ENCODE peak calls at places on chromosomes 16 and 17, in five cellular contexts. G, O, U, M and E are unnamed samples. For H3K27me3, the result is how much of the 10 kb centered on the place peaks cover.

GRCh38 chr16:1823821-1824220 is 2.8 kb downstream of the HAGH start:
- DNase-seq in G (no peak), M (peak), U (peak), O (no peak), E (no peak)

GRCh38 chr16:70396209-70396904 is 42.5 kb downstream of the ST3GAL2 start:
- DNase-seq in O (no peak), U (no peak), M (no peak), G (no peak), E (no peak)

GRCh38 chr17:19940722-19941464 is 36.7 kb downstream of the AKAP10 start:
- DNase-seq in M (peak), G (no peak), U (no peak), O (no peak), E (no peak)

GRCh38 chr16:87626905-87627304 is 24.6 kb downstream of the JPH3 start:
- DNase-seq in M (no peak), O (no peak), G (no peak), U (peak), E (no peak)

GRCh38 chr17:39653662-39654331 is 11.4 kb upstream of the TCAP start:
- DNase-seq in O (peak), G (peak), U (peak), M (peak), E (no peak)

GRCh38 chr16:87077750-87078127 is 239.5 kb downstream of the C16orf95 start:
- DNase-seq in O (no peak), U (no peak), M (no peak), G (no peak), E (no peak)

GRCh38 chr17:1398900-1399299 is 1.1 kb downstream of the YWHAE start:
- DNase-seq in M (no peak), O (no peak), U (no peak), G (peak), E (no peak)

GRCh38 chr16:49696414-49697101 is 159.4 kb downstream of the ZNF423 start:
- DNase-seq in O (no peak), U (no peak), G (no peak), M (peak), E (no peak)

GRCh38 chr17:38418693-38419507 is 9.4 kb upstream of the ARHGAP23 start:
- DNase-seq in G (no peak), U (peak), O (no peak), M (peak), E (no peak)

GRCh38 chr17:62591323-62591722 is 36.1 kb upstream of the MRC2 start:
- DNase-seq in G (no peak), M (no peak), U (no peak), O (no peak), E (no peak)

GRCh38 chr17:40862985-40863733 is 3.9 kb downstream of the KRT12 start:
- DNase-seq in G (no peak), O (peak), M (peak), U (no peak), E (no peak)

GRCh38 chr17:18323007-18323406 is 7.9 kb downstream of the SMCR8 start:
- DNase-seq in U (no peak), O (no peak), G (no peak), M (no peak), E (no peak)

GRCh38 chr16:87608400-87608985 is 6.2 kb downstream of the JPH3 start:
- DNase-seq in G (peak), M (peak), O (peak), U (peak), E (peak)

GRCh38 chr17:63983326-63983725 is 10.6 kb upstream of the SCN4A start:
- DNase-seq in G (no peak), M (no peak), O (peak), U (peak), E (no peak)

GRCh38 chr16:10859650-10860049 is 17.4 kb upstream of the CIITA start:
- DNase-seq in O (no peak), M (no peak), U (no peak), G (no peak), E (peak)

GRCh38 chr16:24999856-25000447 is 15.2 kb downstream of the ARHGAP17 start:
- DNase-seq in O (no peak), M (no peak), G (no peak), U (no peak), E (no peak)

GRCh38 chr16:31876955-31877828 is 3.6 kb downstream of the ZNF267 start:
- DNase-seq in M (no peak), G (peak), U (no peak), O (no peak), E (no peak)

GRCh38 chr16:55152875-55153390 is 171.1 kb upstream of the IRX6 start:
- DNase-seq in M (no peak), G (no peak), U (no peak), O (no peak), E (no peak)

GRCh38 chr17:30821751-30822723 is 2.5 kb downstream of the CRLF3 start:
- DNase-seq in M (peak), U (no peak), G (no peak), O (no peak), E (no peak)

GRCh38 chr16:79920685-79921084 is 320.1 kb upstream of the MAF start:
- DNase-seq in O (no peak), G (no peak), M (no peak), U (no peak), E (no peak)

GRCh38 chr16:87628940-87629339 is 26.6 kb downstream of the JPH3 start:
- DNase-seq in M (no peak), U (peak), O (no peak), G (no peak), E (no peak)

GRCh38 chr17:58285422-58285810 is 4.7 kb upstream of the MPO start:
- DNase-seq in G (no peak), O (no peak), M (no peak), U (no peak), E (no peak)

GRCh38 chr16:27254262-27254811 is 14.2 kb downstream of the NSMCE1 start:
- DNase-seq in O (no peak), M (no peak), U (no peak), G (no peak), E (no peak)

GRCh38 chr17:72514888-72515287 is 394.1 kb downstream of the SOX9 start:
- DNase-seq in O (peak), M (no peak), U (peak), G (no peak), E (no peak)

GRCh38 chr16:60818471-60818870 is 1217.8 kb downstream of the CDH8 start:
- DNase-seq in U (no peak), M (no peak), G (no peak), O (no peak), E (no peak)

GRCh38 chr16:8936421-8936820 is 27.3 kb downstream of the USP7 start:
- DNase-seq in M (peak), U (no peak), G (peak), O (no peak), E (no peak)

GRCh38 chr16:55426865-55427484 is 52.0 kb upstream of the MMP2 start:
- DNase-seq in G (no peak), M (no peak), O (no peak), U (no peak), E (no peak)

GRCh38 chr16:4386951-4387565 is 15.4 kb downstream of the VASN start:
- DNase-seq in G (no peak), M (no peak), U (peak), O (no peak), E (no peak)
- H3K27me3 ChIP-seq in G (under half), M (under half), U (under half), O (under half), E (under half)

GRCh38 chr17:50577451-50577954 is 17.0 kb downstream of the CACNA1G start:
- DNase-seq in O (no peak), M (no peak), U (no peak), G (no peak), E (no peak)

GRCh38 chr17:50579399-50579798 is 18.9 kb downstream of the CACNA1G start:
- DNase-seq in M (no peak), U (peak), O (no peak), G (no peak), E (no peak)

GRCh38 chr17:50578173-50578572 is 17.7 kb downstream of the CACNA1G start:
- DNase-seq in G (no peak), U (peak), O (no peak), M (no peak), E (no peak)

GRCh38 chr17:50575581-50576210 is 15.2 kb downstream of the CACNA1G start:
- DNase-seq in G (no peak), U (peak), M (peak), O (no peak), E (no peak)

DNA sequence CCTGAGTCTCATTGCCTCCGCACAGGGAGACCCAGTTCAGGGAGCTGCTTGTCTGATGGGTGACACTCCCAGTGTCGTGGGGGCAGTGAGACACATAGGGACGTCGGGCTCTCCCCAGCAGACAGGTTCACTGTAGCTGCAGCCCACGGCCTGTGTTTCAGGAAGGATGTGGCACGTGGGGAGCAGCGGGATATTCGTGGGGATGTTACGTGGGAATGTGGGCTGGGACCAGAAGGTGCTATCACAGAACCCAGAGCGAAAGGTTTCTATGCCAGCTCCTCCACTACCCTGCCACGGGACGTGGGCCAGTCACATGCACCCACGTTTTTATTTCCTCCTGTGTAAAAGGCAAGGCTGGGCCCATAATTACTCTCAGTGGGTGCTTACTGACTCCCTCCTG is 16.3 kb downstream of the CACNA1G start:
- DNase-seq in M (no peak), O (no peak), G (no peak), U (peak), E (no peak)
- H3K27me3 ChIP-seq in M (under half), O (under half), G (under half), U (under half), E (under half)

GRCh38 chr17:79133214-79133613 is 58.6 kb downstream of the ENGASE start:
- DNase-seq in M (no peak), U (no peak), G (no peak), O (no peak), E (no peak)
- H3K27me3 ChIP-seq in M (under half), U (under half), G (under half), O (half or more), E (half or more)

DNA sequence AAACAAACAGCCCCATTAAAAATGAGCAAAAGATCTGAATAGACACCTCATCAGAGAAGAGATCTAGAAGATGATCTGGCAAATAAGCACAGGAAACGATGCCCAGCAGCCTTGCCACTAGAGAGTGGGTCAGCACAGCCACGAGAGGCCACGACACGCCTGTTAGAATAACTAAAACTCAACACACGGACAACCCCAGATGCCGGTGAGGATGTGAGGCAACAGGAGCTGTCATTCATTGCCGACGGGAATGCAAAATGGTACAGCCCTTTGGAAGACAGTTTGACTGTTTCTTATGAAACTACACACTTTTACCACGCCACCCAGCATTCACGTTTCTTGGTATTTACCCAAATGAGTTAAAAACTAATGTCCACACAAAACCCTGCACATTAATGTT is 31.5 kb downstream of the CBFA2T3 start:
- DNase-seq in M (no peak), O (no peak), G (no peak), U (peak), E (no peak)
- H3K27me3 ChIP-seq in M (under half), O (under half), G (under half), U (under half), E (under half)

DNA sequence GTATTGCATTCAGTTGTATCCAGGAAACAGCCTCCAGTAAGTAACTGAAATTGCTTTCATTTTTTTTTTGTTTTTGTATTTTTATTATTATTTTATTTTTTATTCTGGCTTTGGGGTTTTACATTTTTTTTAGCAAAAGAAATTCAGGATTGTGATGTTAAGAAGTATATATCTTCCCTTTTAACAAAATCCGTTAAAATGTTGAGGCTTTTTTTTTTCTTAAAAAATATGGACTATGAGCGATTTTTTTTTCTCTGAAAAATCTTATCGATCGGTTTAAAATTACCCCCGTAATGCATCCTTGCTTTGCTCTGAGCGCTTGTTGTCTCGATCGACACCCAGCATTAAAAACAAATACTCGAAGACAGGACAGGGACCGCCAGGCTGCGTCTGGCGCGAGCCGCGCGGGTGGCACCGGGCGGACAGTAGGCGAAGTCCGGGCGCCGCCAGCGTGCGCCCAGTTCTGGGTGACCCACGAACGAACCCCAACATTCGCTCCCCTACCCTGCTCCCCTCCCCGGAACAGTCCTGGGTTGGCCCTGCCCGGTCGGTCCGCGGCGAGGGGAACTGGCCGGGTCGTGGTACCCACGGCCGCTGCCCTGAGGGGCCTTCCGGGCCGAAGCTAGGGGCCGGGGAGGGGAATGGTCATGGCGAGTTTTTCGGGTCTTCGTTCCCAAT is 482 bp downstream of the BAHCC1 start:
- DNase-seq in O (peak), U (peak), M (no peak), G (no peak), E (no peak)
- H3K27me3 ChIP-seq in O (under half), U (under half), M (half or more), G (half or more), E (under half)

DNA sequence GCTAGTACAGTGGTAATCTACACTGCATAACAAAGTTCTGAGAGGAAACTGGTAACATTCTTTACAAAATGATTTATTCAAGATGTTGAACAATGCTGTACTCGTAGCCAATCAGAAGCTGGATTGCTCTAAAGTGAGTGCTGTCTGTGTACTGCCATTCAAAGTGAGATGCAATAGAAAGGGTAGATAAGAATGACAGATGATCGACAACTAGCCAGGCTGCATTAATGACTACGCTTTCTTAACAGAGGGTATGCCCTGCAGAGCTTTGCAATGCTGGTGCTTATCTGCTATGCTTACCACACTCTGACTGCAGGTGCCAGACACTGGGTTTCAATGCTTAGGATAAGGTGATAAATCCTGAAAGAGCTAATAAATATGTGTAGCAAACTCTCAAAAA is 46.1 kb upstream of the SLC25A19 start:
- DNase-seq in O (no peak), M (no peak), G (no peak), U (no peak), E (no peak)
- H3K27me3 ChIP-seq in O (under half), M (under half), G (under half), U (under half), E (under half)

DNA sequence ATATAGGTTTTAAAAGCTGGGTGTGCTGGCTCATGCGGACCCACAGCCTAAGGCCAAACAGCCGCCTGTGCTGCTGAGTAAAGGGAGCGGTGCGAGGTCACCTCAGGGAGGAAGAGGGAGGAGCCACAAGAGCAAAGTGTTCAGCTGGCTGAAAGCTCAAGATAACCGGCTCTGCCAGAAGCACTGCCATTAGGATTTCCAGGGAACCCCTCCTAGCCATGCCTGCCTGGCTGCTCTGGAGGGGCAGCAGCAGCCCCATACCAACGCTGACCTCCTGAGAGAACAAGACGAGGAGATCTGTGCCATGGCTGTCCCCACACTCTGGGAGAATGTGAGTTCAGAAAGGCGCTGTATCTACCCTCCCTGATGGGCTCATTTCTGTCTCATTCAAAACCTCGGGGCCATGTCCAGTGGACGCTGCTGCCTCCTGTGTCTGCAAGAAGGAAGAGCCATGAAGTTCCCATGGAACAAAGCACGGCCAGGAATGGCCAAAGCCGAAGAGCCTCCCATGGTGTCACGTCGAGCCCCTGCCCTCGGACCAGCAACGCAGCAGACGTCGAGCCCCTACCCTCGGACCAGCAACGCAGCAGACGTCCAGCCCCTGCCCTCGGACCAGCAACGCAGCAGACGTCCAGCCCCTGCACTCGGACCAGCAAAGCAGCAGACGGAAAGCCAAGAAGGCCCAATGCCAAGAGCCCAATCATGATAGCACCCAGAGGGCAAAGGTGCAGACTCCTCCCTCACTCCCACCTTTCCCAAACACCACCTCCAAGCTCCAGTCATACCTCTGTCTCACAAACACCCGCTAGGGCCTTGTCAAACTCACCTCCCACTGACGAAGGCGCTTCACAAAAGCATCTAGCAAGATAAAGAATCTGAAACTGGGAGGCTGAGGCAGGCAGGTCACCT is 107.0 kb downstream of the ANKRD11 start:
- DNase-seq in O (no peak), M (peak), U (no peak), G (no peak), E (no peak)
- H3K27me3 ChIP-seq in O (under half), M (under half), U (under half), G (under half), E (under half)